ENCODE peak calls at places on chromosomes 5 and 9, in ten cellular contexts. G is stimulated activated CD8-positive, alpha-beta memory T cell treated with anti-CD3 and anti-CD28 coated beads, Interleukin-4, amount 100 ng/mL, for 1 hour; N is stimulated activated naive CD8-positive, alpha-beta T cell treated with anti-CD3 and anti-CD28 coated beads, Interleukin-15, Interleukin-2, amounts not matched to agents 100 U/mL and 50 U/mL, for 24 hours; D is natural killer cell treated with Interleukin-12 subunit alpha and Interleukin-12 subunit beta and Interleukin-15 and Interleukin-18, amount 100 ng/mL, for 72 hours; M is CD4-positive, alpha-beta memory T cell; Z is GM10248; J is stimulated activated CD4-positive, alpha-beta T cell treated with anti-CD3 and anti-CD28 coated beads, Interleukin-2, amount 100 ng/mL, for 48 hours; W is WTC11; U is HT1080; I is fibroblast of lung. L is an unnamed sample.

GRCh38 chr9:34123682-34124081 is 2.8 kb downstream of the DCAF12 start:
- DNase-seq in D (no peak), Z (peak; percentile 53), N (peak; percentile 40), J (no peak), G (no peak), U (no peak), M (no peak), I (no peak), W (no peak), L (peak; percentile 28)

GRCh38 chr9:116000748-116001329 is 152.8 kb upstream of the PAPPA start:
- DNase-seq in J (no peak), Z (peak; percentile 5), U (peak; percentile 44), W (peak; percentile 47), D (no peak), I (no peak), M (no peak), N (peak; percentile 6), G (no peak), L (no peak)

GRCh38 chr5:82749453-82749852 is 327.7 kb downstream of the TMEM167A start:
- DNase-seq in I (peak; percentile 32), U (peak; percentile 17), M (no peak), J (no peak), D (no peak), G (no peak), W (no peak), Z (no peak), N (no peak), L (no peak)

GRCh38 chr9:88173378-88173999 is 35.2 kb upstream of the SPATA31C2 start:
- DNase-seq in D (no peak), M (peak; percentile 45), Z (peak; percentile 32), J (peak; percentile 20), W (peak; percentile 66), U (peak; percentile 66), I (peak; percentile 72), N (peak; percentile 59), G (peak; percentile 2), L (peak; percentile 51)

GRCh38 chr5:96080557-96080956 is 118.9 kb upstream of the ELL2 start:
- DNase-seq in N (peak; percentile 31), D (no peak), I (peak; percentile 84), Z (no peak), M (no peak), U (peak; percentile 91), J (no peak), W (no peak), G (no peak), L (no peak)

GRCh38 chr5:123371575-123372179 is 51.5 kb downstream of the CEP120 start:
- DNase-seq in I (no peak), G (no peak), D (no peak), M (peak; percentile 14), W (peak; percentile 75), J (peak; percentile 9), N (peak; percentile 57), Z (no peak), U (peak; percentile 10), L (peak; percentile 6)

GRCh38 chr5:66472010-66472409 is 124.2 kb upstream of the MAST4 start:
- DNase-seq in D (no peak), N (no peak), G (no peak), U (no peak), J (no peak), I (no peak), Z (no peak), W (no peak), M (no peak), L (no peak)

GRCh38 chr9:18442629-18443491 is 31.1 kb upstream of the ADAMTSL1 start:
- DNase-seq in G (no peak), Z (peak; percentile 56), I (peak; percentile 74), W (peak; percentile 78), J (peak; percentile 49), U (peak; percentile 59), M (peak; percentile 26), D (no peak), N (peak; percentile 64), L (no peak)

GRCh38 chr9:128523199-128523925 is 18.8 kb downstream of the GLE1 start:
- DNase-seq in G (no peak), M (no peak), D (no peak), U (peak; percentile 28), Z (no peak), W (peak; percentile 22), I (peak; percentile 55), N (no peak), J (no peak), L (no peak)

GRCh38 chr5:125633523-125633922 is 789.7 kb upstream of the GRAMD2B start:
- DNase-seq in M (no peak), U (no peak), Z (no peak), J (no peak), D (no peak), I (no peak), G (no peak), N (no peak), W (no peak), L (no peak)

GRCh38 chr9:90433398-90433890 is 209.2 kb downstream of the DIRAS2 start:
- DNase-seq in M (no peak), J (no peak), N (no peak), I (peak; percentile 35), Z (no peak), D (no peak), U (peak; percentile 43), W (peak; percentile 91), G (no peak), L (no peak)

GRCh38 chr9:12775373-12775962 is 648 bp downstream of the LURAP1L start:
- DNase-seq in M (no peak), N (no peak), I (peak; percentile 25), W (peak; percentile 40), J (no peak), Z (peak; percentile 20), D (no peak), G (no peak), U (peak; percentile 10), L (no peak)

GRCh38 chr5:38453506-38453905 is 102.9 kb downstream of the LIFR start:
- DNase-seq in M (peak; percentile 79), N (peak; percentile 43), I (no peak), D (peak; percentile 75), J (no peak), U (peak; percentile 28), W (no peak), Z (peak; percentile 66), G (peak; percentile 7), L (peak; percentile 78)

GRCh38 chr5:158634713-158635112 is 465.0 kb downstream of the EBF1 start:
- DNase-seq in G (no peak), I (no peak), W (no peak), D (no peak), J (no peak), M (no peak), N (no peak), Z (no peak), U (no peak), L (no peak)

GRCh38 chr9:78320875-78321496 is 24.1 kb downstream of the PSAT1 start:
- DNase-seq in U (no peak), Z (no peak), M (no peak), W (no peak), D (no peak), J (no peak), N (no peak), I (no peak), G (no peak), L (no peak)

GRCh38 chr5:173662896-173663809 is 46.7 kb upstream of the BOD1 start:
- DNase-seq in U (no peak), I (no peak), G (no peak), J (no peak), D (no peak), N (no peak), Z (no peak), W (no peak), M (no peak), L (no peak)

GRCh38 chr5:120366047-120366446 is 98.1 kb upstream of the PRR16 start:
- DNase-seq in I (peak; percentile 47), N (no peak), J (no peak), G (no peak), M (no peak), D (no peak), U (peak; percentile 16), Z (no peak), W (no peak), L (no peak)

GRCh38 chr9:123928471-123929176 is 1.3 kb downstream of the DENND1A start:
- DNase-seq in G (no peak), Z (no peak), J (no peak), I (peak; percentile 39), N (peak; percentile 9), U (no peak), M (no peak), D (no peak), W (no peak), L (no peak)

GRCh38 chr9:121736964-121737462 is 85.6 kb downstream of the DAB2IP start:
- DNase-seq in W (peak; percentile 81), N (no peak), G (no peak), I (no peak), U (no peak), D (no peak), J (no peak), M (no peak), Z (no peak), L (no peak)

GRCh38 chr5:175686826-175687225 is 29.0 kb downstream of the HRH2 start:
- DNase-seq in W (no peak), Z (no peak), U (no peak), G (no peak), M (no peak), J (no peak), I (no peak), N (no peak), D (no peak), L (no peak)

GRCh38 chr9:93594041-93594756 is 17.8 kb downstream of the PHF2 start:
- DNase-seq in J (no peak), W (no peak), M (no peak), N (no peak), U (peak; percentile 8), Z (no peak), I (no peak), D (no peak), G (no peak), L (no peak)

GRCh38 chr9:15081021-15081753 is 171.0 kb upstream of the FREM1 start:
- DNase-seq in J (no peak), U (no peak), I (no peak), Z (no peak), M (no peak), D (no peak), G (no peak), W (no peak), N (no peak), L (no peak)

GRCh38 chr9:128104171-128104618 is 23.3 kb downstream of the PTGES2 start:
- DNase-seq in W (no peak), G (no peak), I (no peak), D (no peak), J (no peak), M (no peak), Z (no peak), N (no peak), U (no peak), L (no peak)

GRCh38 chr5:137478043-137478442 is 21.1 kb downstream of the SPOCK1 start:
- DNase-seq in Z (no peak), N (no peak), I (no peak), M (no peak), U (no peak), J (no peak), G (no peak), D (no peak), W (no peak), L (no peak)

GRCh38 chr9:123399803-123400378 is 43.9 kb downstream of the CRB2 start:
- DNase-seq in I (no peak), Z (peak; percentile 61), J (peak; percentile 41), N (peak; percentile 55), U (no peak), G (no peak), M (no peak), D (no peak), W (peak; percentile 82), L (no peak)

GRCh38 chr5:1246711-1247431 is 21.7 kb downstream of the SLC6A18 start:
- DNase-seq in J (peak; percentile 26), N (peak; percentile 21), D (no peak), W (peak; percentile 85), G (no peak), I (peak; percentile 18), M (no peak), U (no peak), Z (peak; percentile 60), L (no peak)

GRCh38 chr9:70421020-70421271 is 6.5 kb upstream of the KLF9 start:
- DNase-seq in N (no peak), Z (no peak), W (no peak), J (no peak), M (no peak), U (no peak), G (no peak), I (no peak), D (no peak), L (no peak)

GRCh38 chr5:15528476-15528875 is 28.5 kb downstream of the FBXL7 start:
- DNase-seq in I (no peak), D (no peak), M (no peak), W (no peak), U (no peak), J (no peak), G (no peak), N (no peak), Z (no peak), L (no peak)